ENCODE peak calls at places on chromosomes 7 and 10, in five cellular contexts. X is activated T-cell treated with anti-CD3 and anti-CD28 coated beads, Interleukin-2, amount 50 U/mL, for 72 hours; I is effector CD4-positive, alpha-beta T cell; W is MV-4-11; K is H54. Y is an unnamed sample.

GRCh38 chr7:27140108-27140842 is 3.2 kb downstream of the HOXA5 start:
- DNase-seq in X (no peak), K (no peak), I (no peak), W (no peak), Y (no peak)

GRCh38 chr7:21108182-21108581 is 319.7 kb upstream of the SP4 start:
- DNase-seq in W (no peak), K (no peak), I (no peak), X (no peak), Y (no peak)

GRCh38 chr10:132311338-132311939 is 3.7 kb upstream of the STK32C start:
- DNase-seq in W (peak), X (no peak), K (no peak), I (no peak), Y (no peak)

GRCh38 chr7:92621026-92621540 is 30.9 kb upstream of the FAM133B start:
- DNase-seq in X (peak), W (peak), K (no peak), I (peak), Y (peak)

GRCh38 chr7:49030221-49030620 is 105.9 kb downstream of the CDC14C start:
- DNase-seq in W (no peak), I (no peak), X (no peak), K (no peak), Y (no peak)

GRCh38 chr7:25926009-25926408 is 226.0 kb upstream of the NFE2L3 start:
- DNase-seq in X (no peak), I (no peak), K (no peak), W (peak), Y (no peak)

GRCh38 chr10:49070701-49071100 is 44.6 kb downstream of the VSTM4 start:
- DNase-seq in K (no peak), I (no peak), X (no peak), W (no peak), Y (no peak)

GRCh38 chr10:61356342-61356741 is 96.8 kb downstream of the TMEM26 start:
- DNase-seq in W (no peak), X (no peak), I (no peak), K (no peak), Y (no peak)

GRCh38 chr7:30877010-30877740 is 34.5 kb upstream of the AQP1 start:
- DNase-seq in X (no peak), K (no peak), W (peak), I (no peak), Y (peak)

GRCh38 chr10:17428616-17429097 is 25.7 kb downstream of the ST8SIA6 start:
- DNase-seq in X (peak), W (peak), I (peak), K (no peak), Y (no peak)

GRCh38 chr7:150406565-150407421 is 27.7 kb downstream of the ZNF775 start:
- DNase-seq in W (peak), X (peak), I (no peak), K (no peak), Y (no peak)